ENCODE peak calls at places on chromosomes 6 and 20, in ten cellular contexts. One of them, this sample, is unnamed.

GRCh38 chr6:2351807-2352431 is 106.5 kb upstream of the GMDS start:
- DNase-seq in AG04450: peak
- DNase-seq in spleen: no peak
- DNase-seq in A673: no peak
- DNase-seq in foreskin fibroblast: peak
- DNase-seq in GM20000: no peak
- DNase-seq in cardiac muscle cell: peak
- DNase-seq in H9: no peak
- DNase-seq in AG10803: peak
- DNase-seq in left ventricle myocardium inferior: no peak
- DNase-seq in this sample: peak

GRCh38 chr6:117613920-117614535 is 11.7 kb upstream of the GOPC start:
- DNase-seq in left ventricle myocardium inferior: no peak
- DNase-seq in H9: no peak
- DNase-seq in AG10803: peak
- DNase-seq in cardiac muscle cell: no peak
- DNase-seq in A673: no peak
- DNase-seq in spleen: no peak
- DNase-seq in AG04450: no peak
- DNase-seq in GM20000: no peak
- DNase-seq in foreskin fibroblast: no peak
- DNase-seq in this sample: no peak

GRCh38 chr6:10481101-10481500 is 40.0 kb upstream of the GCNT2 start:
- DNase-seq in spleen: no peak
- DNase-seq in foreskin fibroblast: no peak
- DNase-seq in A673: no peak
- DNase-seq in cardiac muscle cell: no peak
- DNase-seq in AG04450: no peak
- DNase-seq in AG10803: no peak
- DNase-seq in left ventricle myocardium inferior: no peak
- DNase-seq in H9: no peak
- DNase-seq in GM20000: no peak
- DNase-seq in this sample: no peak

GRCh38 chr6:22263748-22264147 is 33.1 kb downstream of the PRL start:
- DNase-seq in AG04450: no peak
- DNase-seq in A673: no peak
- DNase-seq in GM20000: no peak
- DNase-seq in foreskin fibroblast: no peak
- DNase-seq in cardiac muscle cell: no peak
- DNase-seq in AG10803: no peak
- DNase-seq in left ventricle myocardium inferior: no peak
- DNase-seq in spleen: no peak
- DNase-seq in H9: no peak
- DNase-seq in this sample: no peak

GRCh38 chr6:5677219-5678000 is 329.3 kb downstream of the NRN1 start:
- DNase-seq in AG10803: peak
- DNase-seq in left ventricle myocardium inferior: no peak
- DNase-seq in A673: no peak
- DNase-seq in cardiac muscle cell: peak
- DNase-seq in foreskin fibroblast: no peak
- DNase-seq in GM20000: no peak
- DNase-seq in H9: no peak
- DNase-seq in spleen: no peak
- DNase-seq in AG04450: no peak
- DNase-seq in this sample: no peak

GRCh38 chr6:112036088-112036637 is 17.7 kb upstream of the CCN6 start:
- DNase-seq in H9: no peak
- DNase-seq in spleen: no peak
- DNase-seq in cardiac muscle cell: no peak
- DNase-seq in AG10803: no peak
- DNase-seq in AG04450: no peak
- DNase-seq in left ventricle myocardium inferior: no peak
- DNase-seq in A673: no peak
- DNase-seq in GM20000: no peak
- DNase-seq in foreskin fibroblast: no peak
- DNase-seq in this sample: no peak

GRCh38 chr20:25336561-25337422 is 53.8 kb downstream of the ABHD12 start:
- DNase-seq in AG10803: no peak
- DNase-seq in AG04450: no peak
- DNase-seq in cardiac muscle cell: peak
- DNase-seq in left ventricle myocardium inferior: no peak
- DNase-seq in H9: peak
- DNase-seq in A673: peak
- DNase-seq in spleen: no peak
- DNase-seq in GM20000: no peak
- DNase-seq in foreskin fibroblast: peak
- DNase-seq in this sample: peak

GRCh38 chr20:7196481-7196880 is 429.0 kb downstream of the BMP2 start:
- DNase-seq in cardiac muscle cell: no peak
- DNase-seq in A673: no peak
- DNase-seq in H9: no peak
- DNase-seq in GM20000: no peak
- DNase-seq in left ventricle myocardium inferior: no peak
- DNase-seq in foreskin fibroblast: peak
- DNase-seq in spleen: no peak
- DNase-seq in AG04450: no peak
- DNase-seq in AG10803: no peak
- DNase-seq in this sample: no peak

GRCh38 chr6:41560440-41561192 is 14.4 kb downstream of the FOXP4 start:
- DNase-seq in GM20000: peak
- DNase-seq in spleen: peak
- DNase-seq in AG10803: peak
- DNase-seq in A673: peak
- DNase-seq in H9: peak
- DNase-seq in left ventricle myocardium inferior: peak
- DNase-seq in foreskin fibroblast: no peak
- DNase-seq in cardiac muscle cell: peak
- DNase-seq in AG04450: no peak
- DNase-seq in this sample: no peak

GRCh38 chr6:18491303-18492090 is 104.3 kb downstream of the RNF144B start:
- DNase-seq in spleen: no peak
- DNase-seq in cardiac muscle cell: no peak
- DNase-seq in A673: no peak
- DNase-seq in AG10803: no peak
- DNase-seq in left ventricle myocardium inferior: no peak
- DNase-seq in H9: no peak
- DNase-seq in AG04450: no peak
- DNase-seq in GM20000: no peak
- DNase-seq in foreskin fibroblast: no peak
- DNase-seq in this sample: no peak

GRCh38 chr6:62150048-62150663 is 135.9 kb downstream of the KHDRBS2 start:
- DNase-seq in A673: peak
- DNase-seq in H9: peak
- DNase-seq in GM20000: peak
- DNase-seq in foreskin fibroblast: no peak
- DNase-seq in spleen: no peak
- DNase-seq in left ventricle myocardium inferior: no peak
- DNase-seq in cardiac muscle cell: peak
- DNase-seq in AG04450: no peak
- DNase-seq in AG10803: peak
- DNase-seq in this sample: peak

GRCh38 chr6:141561154-141561553 is 571.6 kb upstream of the GJE1 start:
- DNase-seq in AG10803: no peak
- DNase-seq in left ventricle myocardium inferior: no peak
- DNase-seq in GM20000: no peak
- DNase-seq in AG04450: no peak
- DNase-seq in H9: no peak
- DNase-seq in spleen: no peak
- DNase-seq in cardiac muscle cell: no peak
- DNase-seq in foreskin fibroblast: no peak
- DNase-seq in A673: no peak
- DNase-seq in this sample: no peak

GRCh38 chr20:49230575-49231211 is 11.5 kb downstream of the DDX27 start:
- DNase-seq in cardiac muscle cell: peak
- DNase-seq in AG10803: peak
- DNase-seq in A673: no peak
- DNase-seq in foreskin fibroblast: no peak
- DNase-seq in H9: no peak
- DNase-seq in left ventricle myocardium inferior: peak
- DNase-seq in spleen: peak
- DNase-seq in GM20000: no peak
- DNase-seq in AG04450: no peak
- DNase-seq in this sample: no peak

GRCh38 chr6:163341671-163342070 is 72.8 kb upstream of the QKI start:
- DNase-seq in AG04450: no peak
- DNase-seq in foreskin fibroblast: no peak
- DNase-seq in H9: no peak
- DNase-seq in A673: no peak
- DNase-seq in AG10803: no peak
- DNase-seq in spleen: no peak
- DNase-seq in GM20000: no peak
- DNase-seq in left ventricle myocardium inferior: no peak
- DNase-seq in cardiac muscle cell: no peak
- DNase-seq in this sample: no peak

GRCh38 chr20:50270569-50270968 is 79.9 kb downstream of the CEBPB start:
- DNase-seq in left ventricle myocardium inferior: peak
- DNase-seq in AG10803: no peak
- DNase-seq in GM20000: no peak
- DNase-seq in foreskin fibroblast: no peak
- DNase-seq in cardiac muscle cell: no peak
- DNase-seq in A673: no peak
- DNase-seq in spleen: peak
- DNase-seq in H9: no peak
- DNase-seq in AG04450: no peak
- DNase-seq in this sample: no peak
- TF ChIP-seq CTCF in left ventricle myocardium inferior: no peak
- TF ChIP-seq CTCF in AG10803: no peak
- TF ChIP-seq CTCF in GM20000: no peak
- TF ChIP-seq CTCF in foreskin fibroblast: no peak
- TF ChIP-seq CTCF in cardiac muscle cell: no peak
- TF ChIP-seq CTCF in A673: no peak
- TF ChIP-seq CTCF in spleen: no peak
- TF ChIP-seq CTCF in H9: no peak
- TF ChIP-seq CTCF in AG04450: no peak
- TF ChIP-seq CTCF in this sample: no peak

DNA sequence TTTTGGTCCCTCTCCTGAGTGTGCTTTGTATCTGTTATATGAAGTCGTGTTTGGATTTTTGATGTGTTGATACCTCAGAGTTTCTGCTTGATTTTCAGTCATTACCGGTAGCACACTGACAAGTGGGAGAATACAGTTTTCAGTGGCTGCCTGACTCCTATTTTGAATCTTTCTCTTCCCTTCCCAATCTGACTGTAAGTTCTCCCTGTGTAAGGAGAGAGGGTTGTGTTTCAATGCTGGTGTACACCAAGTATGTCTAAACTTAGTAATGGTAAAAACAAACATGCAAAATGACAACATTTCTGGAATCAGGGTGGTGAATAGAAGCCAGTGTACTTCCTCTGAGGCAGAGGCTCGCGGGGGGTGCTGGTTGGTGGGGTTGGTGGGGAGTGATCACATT is 103.4 kb downstream of the HIVEP1 start:
- DNase-seq in spleen: no peak
- DNase-seq in A673: no peak
- DNase-seq in foreskin fibroblast: no peak
- DNase-seq in H9: no peak
- DNase-seq in left ventricle myocardium inferior: no peak
- DNase-seq in cardiac muscle cell: no peak
- DNase-seq in GM20000: peak
- DNase-seq in AG10803: no peak
- DNase-seq in AG04450: no peak
- DNase-seq in this sample: no peak
- TF ChIP-seq CTCF in spleen: no peak
- TF ChIP-seq CTCF in A673: no peak
- TF ChIP-seq CTCF in foreskin fibroblast: no peak
- TF ChIP-seq CTCF in H9: no peak
- TF ChIP-seq CTCF in left ventricle myocardium inferior: no peak
- TF ChIP-seq CTCF in cardiac muscle cell: no peak
- TF ChIP-seq CTCF in GM20000: no peak
- TF ChIP-seq CTCF in AG10803: no peak
- TF ChIP-seq CTCF in AG04450: no peak
- TF ChIP-seq CTCF in this sample: no peak

GRCh38 chr20:911882-912600 is 4.1 kb downstream of the ANGPT4 start:
- DNase-seq in foreskin fibroblast: no peak
- DNase-seq in AG04450: no peak
- DNase-seq in H9: peak
- DNase-seq in AG10803: no peak
- DNase-seq in GM20000: no peak
- DNase-seq in left ventricle myocardium inferior: no peak
- DNase-seq in A673: no peak
- DNase-seq in cardiac muscle cell: no peak
- DNase-seq in spleen: peak
- DNase-seq in this sample: no peak
- TF ChIP-seq CTCF in foreskin fibroblast: no peak
- TF ChIP-seq CTCF in AG04450: no peak
- TF ChIP-seq CTCF in H9: peak
- TF ChIP-seq CTCF in AG10803: no peak
- TF ChIP-seq CTCF in GM20000: peak
- TF ChIP-seq CTCF in left ventricle myocardium inferior: no peak
- TF ChIP-seq CTCF in A673: no peak
- TF ChIP-seq CTCF in cardiac muscle cell: no peak
- TF ChIP-seq CTCF in spleen: no peak
- TF ChIP-seq CTCF in this sample: no peak

GRCh38 chr20:540391-541201 is 3.0 kb downstream of the CSNK2A1 start:
- DNase-seq in AG10803: no peak
- DNase-seq in AG04450: no peak
- DNase-seq in foreskin fibroblast: no peak
- DNase-seq in cardiac muscle cell: no peak
- DNase-seq in A673: no peak
- DNase-seq in H9: no peak
- DNase-seq in spleen: no peak
- DNase-seq in left ventricle myocardium inferior: no peak
- DNase-seq in GM20000: no peak
- DNase-seq in this sample: no peak
- TF ChIP-seq CTCF in AG10803: no peak
- TF ChIP-seq CTCF in AG04450: no peak
- TF ChIP-seq CTCF in foreskin fibroblast: no peak
- TF ChIP-seq CTCF in cardiac muscle cell: no peak
- TF ChIP-seq CTCF in A673: no peak
- TF ChIP-seq CTCF in H9: peak
- TF ChIP-seq CTCF in spleen: no peak
- TF ChIP-seq CTCF in left ventricle myocardium inferior: no peak
- TF ChIP-seq CTCF in GM20000: no peak
- TF ChIP-seq CTCF in this sample: no peak

GRCh38 chr20:44696315-44696714 is 18.9 kb upstream of the CCN5 start:
- DNase-seq in left ventricle myocardium inferior: no peak
- DNase-seq in AG04450: no peak
- DNase-seq in spleen: no peak
- DNase-seq in AG10803: no peak
- DNase-seq in foreskin fibroblast: no peak
- DNase-seq in A673: peak
- DNase-seq in GM20000: no peak
- DNase-seq in H9: no peak
- DNase-seq in cardiac muscle cell: no peak
- DNase-seq in this sample: no peak
- TF ChIP-seq CTCF in left ventricle myocardium inferior: no peak
- TF ChIP-seq CTCF in AG04450: no peak
- TF ChIP-seq CTCF in spleen: no peak
- TF ChIP-seq CTCF in AG10803: peak
- TF ChIP-seq CTCF in foreskin fibroblast: no peak
- TF ChIP-seq CTCF in A673: no peak
- TF ChIP-seq CTCF in GM20000: no peak
- TF ChIP-seq CTCF in H9: no peak
- TF ChIP-seq CTCF in cardiac muscle cell: no peak
- TF ChIP-seq CTCF in this sample: no peak